ENCODE peak calls at places on chromosome 2, in six cellular contexts. One of them, this sample, is unnamed.

GRCh38 chr2:100887713-100888112 is 67.8 kb downstream of the NPAS2 start:
- DNase-seq in adrenal gland: no peak
- DNase-seq in Peyer's patch: no peak
- DNase-seq in right lobe of liver: no peak
- DNase-seq in sigmoid colon: peak; percentile 69
- DNase-seq in prostate gland: peak; percentile 73
- DNase-seq in this sample: peak; percentile 36

GRCh38 chr2:29080886-29081743 is 6.8 kb upstream of the PCARE start:
- DNase-seq in adrenal gland: peak; percentile 35
- DNase-seq in Peyer's patch: no peak
- DNase-seq in right lobe of liver: no peak
- DNase-seq in sigmoid colon: no peak
- DNase-seq in prostate gland: no peak
- DNase-seq in this sample: no peak

GRCh38 chr2:11930211-11930761 is 183.9 kb downstream of the LPIN1 start:
- DNase-seq in adrenal gland: peak; percentile 64
- DNase-seq in Peyer's patch: no peak
- DNase-seq in right lobe of liver: no peak
- DNase-seq in sigmoid colon: no peak
- DNase-seq in prostate gland: no peak
- DNase-seq in this sample: no peak

GRCh38 chr2:234674781-234675201 is 177.9 kb upstream of the ARL4C start:
- DNase-seq in adrenal gland: peak; percentile 65
- DNase-seq in Peyer's patch: no peak
- DNase-seq in right lobe of liver: no peak
- DNase-seq in sigmoid colon: no peak
- DNase-seq in prostate gland: no peak
- DNase-seq in this sample: no peak

GRCh38 chr2:68236876-68237275 is 15.5 kb downstream of the PPP3R1 start:
- DNase-seq in adrenal gland: no peak
- DNase-seq in Peyer's patch: no peak
- DNase-seq in right lobe of liver: no peak
- DNase-seq in sigmoid colon: no peak
- DNase-seq in prostate gland: no peak
- DNase-seq in this sample: no peak

GRCh38 chr2:32553829-32554432 is 73.9 kb upstream of the TTC27 start:
- DNase-seq in adrenal gland: no peak
- DNase-seq in Peyer's patch: no peak
- DNase-seq in right lobe of liver: no peak
- DNase-seq in sigmoid colon: no peak
- DNase-seq in prostate gland: no peak
- DNase-seq in this sample: no peak

GRCh38 chr2:147173186-147173575 is 671.6 kb upstream of the ACVR2A start:
- DNase-seq in adrenal gland: no peak
- DNase-seq in Peyer's patch: no peak
- DNase-seq in right lobe of liver: no peak
- DNase-seq in sigmoid colon: no peak
- DNase-seq in prostate gland: no peak
- DNase-seq in this sample: no peak

GRCh38 chr2:202088777-202089176 is 15.7 kb downstream of the KIAA2012 start:
- DNase-seq in adrenal gland: no peak
- DNase-seq in Peyer's patch: no peak
- DNase-seq in right lobe of liver: no peak
- DNase-seq in sigmoid colon: no peak
- DNase-seq in prostate gland: no peak
- DNase-seq in this sample: no peak

GRCh38 chr2:101238930-101239759 is 13.5 kb upstream of the CNOT11 start:
- DNase-seq in adrenal gland: no peak
- DNase-seq in Peyer's patch: no peak
- DNase-seq in right lobe of liver: no peak
- DNase-seq in sigmoid colon: no peak
- DNase-seq in prostate gland: peak; percentile 88
- DNase-seq in this sample: peak; percentile 86

GRCh38 chr2:146801886-146802285 is 1042.9 kb upstream of the ACVR2A start:
- DNase-seq in adrenal gland: no peak
- DNase-seq in Peyer's patch: no peak
- DNase-seq in right lobe of liver: no peak
- DNase-seq in sigmoid colon: no peak
- DNase-seq in prostate gland: no peak
- DNase-seq in this sample: no peak

GRCh38 chr2:233423436-233423860 is 69.2 kb downstream of the DGKD start:
- DNase-seq in adrenal gland: no peak
- DNase-seq in Peyer's patch: peak; percentile 11
- DNase-seq in right lobe of liver: no peak
- DNase-seq in sigmoid colon: no peak
- DNase-seq in prostate gland: no peak
- DNase-seq in this sample: peak; percentile 23

GRCh38 chr2:100731535-100731981 is 88.4 kb upstream of the NPAS2 start:
- DNase-seq in adrenal gland: no peak
- DNase-seq in Peyer's patch: no peak
- DNase-seq in right lobe of liver: no peak
- DNase-seq in sigmoid colon: no peak
- DNase-seq in prostate gland: no peak
- DNase-seq in this sample: no peak

GRCh38 chr2:218046234-218046633 is 22.8 kb upstream of the RUFY4 start:
- DNase-seq in adrenal gland: peak; percentile 51
- DNase-seq in Peyer's patch: no peak
- DNase-seq in right lobe of liver: no peak
- DNase-seq in sigmoid colon: no peak
- DNase-seq in prostate gland: no peak
- DNase-seq in this sample: no peak

GRCh38 chr2:165874445-165875039 is 79.0 kb downstream of the TTC21B start:
- DNase-seq in adrenal gland: no peak
- DNase-seq in Peyer's patch: no peak
- DNase-seq in right lobe of liver: no peak
- DNase-seq in sigmoid colon: no peak
- DNase-seq in prostate gland: peak; percentile 27
- DNase-seq in this sample: no peak

GRCh38 chr2:69667805-69668382 is 24.4 kb upstream of the AAK1 start:
- DNase-seq in adrenal gland: no peak
- DNase-seq in Peyer's patch: no peak
- DNase-seq in right lobe of liver: no peak
- DNase-seq in sigmoid colon: no peak
- DNase-seq in prostate gland: peak; percentile 54
- DNase-seq in this sample: no peak

GRCh38 chr2:23745726-23746105 is 181.2 kb downstream of the ATAD2B start:
- DNase-seq in adrenal gland: peak; percentile 77
- DNase-seq in Peyer's patch: no peak
- DNase-seq in right lobe of liver: no peak
- DNase-seq in sigmoid colon: peak; percentile 72
- DNase-seq in prostate gland: peak; percentile 53
- DNase-seq in this sample: no peak

GRCh38 chr2:159890945-159891588 is 93.1 kb upstream of the CD302 start:
- DNase-seq in adrenal gland: no peak
- DNase-seq in Peyer's patch: no peak
- DNase-seq in right lobe of liver: no peak
- DNase-seq in sigmoid colon: no peak
- DNase-seq in prostate gland: no peak
- DNase-seq in this sample: no peak

GRCh38 chr2:239724194-239724849 is 300.8 kb downstream of the NDUFA10 start:
- DNase-seq in adrenal gland: no peak
- DNase-seq in Peyer's patch: no peak
- DNase-seq in right lobe of liver: peak; percentile 30
- DNase-seq in sigmoid colon: peak; percentile 39
- DNase-seq in prostate gland: no peak
- DNase-seq in this sample: peak; percentile 16

GRCh38 chr2:11842324-11842723 is 95.9 kb downstream of the LPIN1 start:
- DNase-seq in adrenal gland: peak; percentile 56
- DNase-seq in Peyer's patch: no peak
- DNase-seq in right lobe of liver: no peak
- DNase-seq in sigmoid colon: no peak
- DNase-seq in prostate gland: no peak
- DNase-seq in this sample: peak; percentile 46

GRCh38 chr2:101540518-101540917 is 65.6 kb upstream of the RFX8 start:
- DNase-seq in adrenal gland: no peak
- DNase-seq in Peyer's patch: no peak
- DNase-seq in right lobe of liver: no peak
- DNase-seq in sigmoid colon: no peak
- DNase-seq in prostate gland: no peak
- DNase-seq in this sample: no peak

GRCh38 chr2:214035091-214035852 is 375.6 kb upstream of the VWC2L start:
- DNase-seq in adrenal gland: no peak
- DNase-seq in Peyer's patch: no peak
- DNase-seq in right lobe of liver: no peak
- DNase-seq in sigmoid colon: no peak
- DNase-seq in prostate gland: no peak
- DNase-seq in this sample: no peak

GRCh38 chr2:151269798-151270568 is 8.3 kb upstream of the RBM43 start:
- DNase-seq in adrenal gland: no peak
- DNase-seq in Peyer's patch: no peak
- DNase-seq in right lobe of liver: no peak
- DNase-seq in sigmoid colon: no peak
- DNase-seq in prostate gland: no peak
- DNase-seq in this sample: no peak

GRCh38 chr2:169303579-169304285 is 58.6 kb downstream of the LRP2 start:
- DNase-seq in adrenal gland: no peak
- DNase-seq in Peyer's patch: no peak
- DNase-seq in right lobe of liver: no peak
- DNase-seq in sigmoid colon: no peak
- DNase-seq in prostate gland: no peak
- DNase-seq in this sample: no peak

GRCh38 chr2:75021672-75022071 is 63.2 kb downstream of the POLE4 start:
- DNase-seq in adrenal gland: no peak
- DNase-seq in Peyer's patch: no peak
- DNase-seq in right lobe of liver: no peak
- DNase-seq in sigmoid colon: no peak
- DNase-seq in prostate gland: no peak
- DNase-seq in this sample: no peak

GRCh38 chr2:235981629-235982028 is 186.6 kb downstream of the GBX2 start:
- DNase-seq in adrenal gland: no peak
- DNase-seq in Peyer's patch: no peak
- DNase-seq in right lobe of liver: no peak
- DNase-seq in sigmoid colon: no peak
- DNase-seq in prostate gland: no peak
- DNase-seq in this sample: no peak

GRCh38 chr2:204511021-204511420 is 34.3 kb upstream of the PARD3B start:
- DNase-seq in adrenal gland: no peak
- DNase-seq in Peyer's patch: no peak
- DNase-seq in right lobe of liver: no peak
- DNase-seq in sigmoid colon: no peak
- DNase-seq in prostate gland: no peak
- DNase-seq in this sample: no peak

DNA sequence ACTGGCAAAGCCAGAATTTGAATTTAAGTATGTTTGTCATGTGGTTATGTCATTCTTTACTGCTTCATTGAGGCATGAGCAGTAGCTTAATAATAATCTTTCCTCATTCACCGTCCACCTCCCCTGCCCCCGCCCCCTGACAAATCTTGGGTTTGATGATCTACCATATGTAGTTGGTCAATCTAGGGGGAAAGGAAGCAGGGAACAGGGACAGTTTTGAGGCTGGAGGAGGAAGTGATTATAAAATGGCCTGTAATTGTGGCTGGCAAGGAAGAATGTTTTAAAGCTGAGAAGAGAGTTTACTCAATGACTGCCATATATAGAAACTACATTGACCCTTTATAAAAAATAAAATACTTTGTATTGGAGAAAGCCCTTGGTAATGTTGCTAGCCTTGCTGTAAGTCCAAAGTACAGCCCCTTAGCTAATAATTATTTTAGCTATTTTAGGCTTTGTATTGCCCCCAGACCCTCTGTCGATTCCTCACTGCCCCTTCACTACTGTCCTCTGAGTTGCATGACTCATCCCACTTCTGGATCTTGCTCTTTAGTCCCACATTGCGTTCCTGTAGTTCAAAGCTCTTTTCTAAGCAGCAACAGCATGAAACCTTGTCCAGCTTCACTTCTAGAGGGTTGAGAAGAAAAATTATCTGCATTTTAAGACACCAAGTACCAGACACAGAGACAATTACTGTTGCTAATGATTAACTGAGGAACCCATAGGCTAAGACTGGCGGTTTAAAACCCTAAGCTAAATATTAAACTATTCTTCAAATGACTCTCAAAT is 38.4 kb downstream of the PELI1 start:
- DNase-seq in adrenal gland: no peak
- DNase-seq in Peyer's patch: no peak
- DNase-seq in right lobe of liver: no peak
- DNase-seq in sigmoid colon: no peak
- DNase-seq in prostate gland: no peak
- DNase-seq in this sample: no peak
- H3K36me3 ChIP-seq in adrenal gland: peaks cover 10% of the 10 kb centered on the region
- H3K36me3 ChIP-seq in Peyer's patch: no peaks in the 10 kb centered on the region
- H3K36me3 ChIP-seq in right lobe of liver: no peaks in the 10 kb centered on the region
- H3K36me3 ChIP-seq in sigmoid colon: no peaks in the 10 kb centered on the region
- H3K36me3 ChIP-seq in prostate gland: no peaks in the 10 kb centered on the region
- H3K36me3 ChIP-seq in this sample: peaks cover 41% of the 10 kb centered on the region

DNA sequence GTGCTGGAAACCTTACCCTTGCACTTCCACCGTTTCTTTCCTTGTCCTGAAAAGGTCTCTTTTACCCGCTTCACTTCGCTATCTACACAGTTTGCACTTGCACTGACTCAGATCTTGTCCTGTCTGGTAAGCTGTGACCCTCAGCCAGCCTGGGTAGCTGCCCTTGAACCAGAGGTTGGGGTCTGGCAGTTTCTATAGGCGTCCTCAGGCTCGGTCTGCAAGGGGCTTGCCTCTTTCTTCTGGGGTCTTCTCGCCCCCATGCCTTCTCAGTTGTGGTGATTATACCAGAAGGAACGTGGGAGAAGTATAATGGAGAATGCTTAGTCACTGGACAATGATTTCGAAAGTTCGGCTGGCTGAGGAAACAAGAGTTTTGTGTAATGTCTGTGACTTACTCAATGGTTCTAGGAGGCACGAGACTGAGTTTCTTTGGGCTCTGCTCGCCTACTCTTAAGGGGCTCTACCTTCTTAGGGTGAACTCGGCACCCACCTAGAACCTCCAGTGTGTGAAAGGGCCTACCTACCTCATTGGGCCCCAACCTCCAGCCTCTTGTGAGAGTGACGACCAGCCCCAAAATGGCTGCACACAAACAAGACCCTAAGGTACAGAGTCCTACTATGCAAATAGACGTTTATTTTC is 6.9 kb upstream of the STAT1 start:
- DNase-seq in adrenal gland: peak; percentile 71
- DNase-seq in Peyer's patch: peak; percentile 23
- DNase-seq in right lobe of liver: no peak
- DNase-seq in sigmoid colon: peak; percentile 80
- DNase-seq in prostate gland: peak; percentile 11
- DNase-seq in this sample: peak; percentile 36
- TF ChIP-seq POLR2A in adrenal gland: no peak
- TF ChIP-seq POLR2A in Peyer's patch: no peak
- TF ChIP-seq POLR2A in right lobe of liver: no peak
- TF ChIP-seq POLR2A in sigmoid colon: no peak
- TF ChIP-seq POLR2A in prostate gland: no peak
- TF ChIP-seq POLR2A in this sample: no peak

DNA sequence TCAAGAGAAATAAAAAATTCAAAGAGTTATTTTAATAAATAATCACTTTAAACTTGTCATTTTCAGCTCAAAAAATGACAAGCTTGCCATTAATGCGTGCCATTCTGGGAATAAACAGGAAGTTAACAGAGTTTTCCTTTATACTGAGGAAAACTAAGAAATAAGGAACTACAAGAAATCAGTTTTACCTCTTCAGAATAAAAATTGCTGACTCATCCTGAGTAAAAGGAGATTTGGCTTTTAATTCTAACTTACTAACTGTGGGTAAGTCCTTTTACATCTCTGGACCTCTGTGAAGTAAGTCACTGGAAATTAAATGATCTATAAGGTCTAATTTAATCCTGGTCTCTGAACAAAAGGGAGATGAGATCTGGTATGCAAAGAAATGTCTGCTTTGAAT is 16.1 kb downstream of the CEBPZ start:
- DNase-seq in adrenal gland: no peak
- DNase-seq in Peyer's patch: no peak
- DNase-seq in right lobe of liver: no peak
- DNase-seq in sigmoid colon: no peak
- DNase-seq in prostate gland: no peak
- DNase-seq in this sample: no peak
- H3K36me3 ChIP-seq in adrenal gland: peaks cover 84% of the 10 kb centered on the region
- H3K36me3 ChIP-seq in Peyer's patch: no peaks in the 10 kb centered on the region
- H3K36me3 ChIP-seq in right lobe of liver: peaks cover 9% of the 10 kb centered on the region
- H3K36me3 ChIP-seq in sigmoid colon: peaks cover 28% of the 10 kb centered on the region
- H3K36me3 ChIP-seq in prostate gland: peaks cover 8% of the 10 kb centered on the region
- H3K36me3 ChIP-seq in this sample: peaks cover 39% of the 10 kb centered on the region

GRCh38 chr2:176188218-176188968 is at the start of gene HOXD1:
- DNase-seq in adrenal gland: no peak
- DNase-seq in Peyer's patch: no peak
- DNase-seq in right lobe of liver: no peak
- DNase-seq in sigmoid colon: no peak
- DNase-seq in prostate gland: peak; percentile 36
- DNase-seq in this sample: no peak
- TF ChIP-seq POLR2A in adrenal gland: no peak
- TF ChIP-seq POLR2A in Peyer's patch: peak; percentile 82
- TF ChIP-seq POLR2A in right lobe of liver: no peak
- TF ChIP-seq POLR2A in sigmoid colon: no peak
- TF ChIP-seq POLR2A in prostate gland: no peak
- TF ChIP-seq POLR2A in this sample: no peak